ENCODE peak calls at places on chromosome 14, in five cellular contexts. R is bronchial epithelial cell; G is CD8-positive, alpha-beta T cell; E is tibial nerve; B is Panc1. V is an unnamed sample.

GRCh38 chr14:55333785-55334485 is 62.7 kb downstream of the FBXO34 start:
- DNase-seq in R (peak; percentile 51), G (no peak), E (no peak), B (no peak), V (no peak)

GRCh38 chr14:32494566-32495434 is 165.7 kb downstream of the AKAP6 start:
- DNase-seq in R (no peak), G (no peak), E (no peak), B (no peak), V (no peak)

GRCh38 chr14:40417777-40418401 is 985.7 kb upstream of the FBXO33 start:
- DNase-seq in R (no peak), G (no peak), E (no peak), B (no peak), V (no peak)

GRCh38 chr14:41604793-41605534 is 1.7 kb upstream of the LRFN5 start:
- DNase-seq in R (no peak), G (no peak), E (peak; percentile 35), B (no peak), V (no peak)

GRCh38 chr14:52950410-52950897 is 396 bp downstream of the FERMT2 start:
- DNase-seq in R (peak; percentile 21), G (peak; percentile 25), E (peak; percentile 60), B (no peak), V (peak; percentile 50)

GRCh38 chr14:61322799-61323290 is 1.5 kb downstream of the PRKCH start:
- DNase-seq in R (peak; percentile 97), G (peak; percentile 73), E (no peak), B (no peak), V (no peak)

GRCh38 chr14:76267322-76268012 is 108.5 kb upstream of the ESRRB start:
- DNase-seq in R (peak; percentile 12), G (no peak), E (peak; percentile 53), B (peak; percentile 1), V (peak; percentile 40)

GRCh38 chr14:36057452-36058142 is 118.9 kb downstream of the PTCSC3 start:
- DNase-seq in R (peak; percentile 89), G (no peak), E (no peak), B (no peak), V (no peak)

GRCh38 chr14:52351561-52352491 is 37.7 kb downstream of the PTGER2 start:
- DNase-seq in R (no peak), G (peak; percentile 23), E (no peak), B (no peak), V (no peak)

GRCh38 chr14:103908580-103908979 is 19.7 kb upstream of the TDRD9 start:
- DNase-seq in R (no peak), G (peak; percentile 79), E (no peak), B (no peak), V (no peak)

GRCh38 chr14:33691907-33692306 is 259.0 kb downstream of the EGLN3 start:
- DNase-seq in R (peak; percentile 65), G (no peak), E (no peak), B (no peak), V (no peak)

GRCh38 chr14:58356268-58356667 is 39.5 kb upstream of the TOMM20L start:
- DNase-seq in R (no peak), G (no peak), E (no peak), B (no peak), V (no peak)

GRCh38 chr14:58354817-58355216 is 40.9 kb upstream of the TOMM20L start:
- DNase-seq in R (no peak), G (no peak), E (no peak), B (no peak), V (no peak)

GRCh38 chr14:58353516-58354299 is 42.0 kb upstream of the TOMM20L start:
- DNase-seq in R (peak; percentile 16), G (no peak), E (no peak), B (no peak), V (no peak)
- H3K4me3 ChIP-seq in R (peak overlapping the region; percentile 1), G (no peak overlapping the region), E (no peak overlapping the region), B (no peak overlapping the region), V (no peak overlapping the region)

GRCh38 chr14:75141062-75141461 is 14.2 kb upstream of the NEK9 start:
- DNase-seq in R (no peak), G (no peak), E (no peak), B (no peak), V (no peak)

GRCh38 chr14:75142494-75142893 is 15.6 kb upstream of the NEK9 start:
- DNase-seq in R (no peak), G (no peak), E (no peak), B (no peak), V (no peak)

GRCh38 chr14:75140620-75141019 is 13.8 kb upstream of the NEK9 start:
- DNase-seq in R (no peak), G (no peak), E (no peak), B (no peak), V (no peak)

GRCh38 chr14:75143761-75144527 is 17.1 kb upstream of the NEK9 start:
- DNase-seq in R (no peak), G (no peak), E (no peak), B (no peak), V (no peak)

GRCh38 chr14:75141967-75142366 is 15.1 kb upstream of the NEK9 start:
- DNase-seq in R (no peak), G (peak; percentile 62), E (no peak), B (no peak), V (no peak)
- TF ChIP-seq CTCF in R (peak; percentile 21), G (peak; percentile 52), E (no peak), B (peak; percentile 20), V (peak; percentile 56)

GRCh38 chr14:99266181-99267178 is 5.5 kb downstream of the BCL11B start:
- DNase-seq in R (peak; percentile 50), G (peak; percentile 90), E (peak; percentile 72), B (no peak), V (peak; percentile 83)
- H3K4me3 ChIP-seq in R (no peak overlapping the region), G (peak overlapping the region; percentile 87), E (no peak overlapping the region), B (no peak overlapping the region), V (peak overlapping the region; percentile 18)

DNA sequence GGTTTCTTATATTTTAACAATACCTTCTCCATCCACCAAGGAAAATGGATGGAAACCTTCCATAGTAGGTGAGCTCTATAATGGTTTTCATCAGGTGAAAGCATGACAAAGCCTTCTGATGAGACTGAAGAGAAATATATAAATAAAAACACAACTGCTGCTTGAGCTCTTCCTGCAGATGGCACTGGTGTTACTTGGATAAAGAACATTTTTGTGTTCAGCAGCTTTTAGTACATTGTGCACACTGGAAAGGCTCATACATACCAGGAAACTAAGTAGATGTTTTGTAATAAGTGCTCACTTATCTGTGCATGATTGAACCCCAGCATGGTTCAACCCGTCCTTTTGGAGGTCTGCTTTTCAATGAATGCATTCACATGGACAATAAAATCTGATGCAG is 357.3 kb upstream of the MIS18BP1 start:
- DNase-seq in R (peak; percentile 44), G (no peak), E (no peak), B (no peak), V (no peak)
- TF ChIP-seq CTCF in R (peak; percentile 48), G (no peak), E (no peak), B (peak; percentile 12), V (peak; percentile 27)

GRCh38 chr14:100146548-100147091 is 12.8 kb downstream of the DEGS2 start:
- DNase-seq in R (no peak), G (peak; percentile 53), E (no peak), B (no peak), V (no peak)

GRCh38 chr14:100147181-100147631 is 12.2 kb downstream of the DEGS2 start:
- DNase-seq in R (no peak), G (peak; percentile 86), E (no peak), B (no peak), V (no peak)

GRCh38 chr14:100148837-100149731 is 10.4 kb downstream of the DEGS2 start:
- DNase-seq in R (no peak), G (no peak), E (no peak), B (no peak), V (no peak)

GRCh38 chr14:100145682-100146464 is 13.6 kb downstream of the DEGS2 start:
- DNase-seq in R (no peak), G (no peak), E (no peak), B (no peak), V (no peak)

GRCh38 chr14:100147691-100148464 is 11.6 kb downstream of the DEGS2 start:
- DNase-seq in R (no peak), G (no peak), E (no peak), B (no peak), V (no peak)
- H3K4me3 ChIP-seq in R (no peak overlapping the region), G (peak overlapping the region; percentile 34), E (no peak overlapping the region), B (no peak overlapping the region), V (no peak overlapping the region)

GRCh38 chr14:100653409-100653808 is 66.2 kb upstream of the BEGAIN start:
- DNase-seq in R (no peak), G (peak; percentile 28), E (no peak), B (no peak), V (no peak)
- TF ChIP-seq CTCF in R (peak; percentile 50), G (peak; percentile 40), E (peak; percentile 33), B (peak; percentile 75), V (peak; percentile 41)

GRCh38 chr14:24122971-24123370 is 7.5 kb upstream of the FITM1 start:
- DNase-seq in R (no peak), G (no peak), E (no peak), B (no peak), V (no peak)

GRCh38 chr14:24116111-24116809 is 1.5 kb upstream of the NRL start:
- DNase-seq in R (no peak), G (no peak), E (no peak), B (no peak), V (no peak)

GRCh38 chr14:24117179-24117578 is 2.4 kb upstream of the NRL start:
- DNase-seq in R (no peak), G (no peak), E (no peak), B (no peak), V (no peak)

GRCh38 chr14:24121210-24121609 is 6.5 kb upstream of the NRL start:
- DNase-seq in R (no peak), G (no peak), E (no peak), B (no peak), V (no peak)

GRCh38 chr14:24119691-24120090 is 4.9 kb upstream of the NRL start:
- DNase-seq in R (no peak), G (no peak), E (no peak), B (no peak), V (no peak)
- H3K4me3 ChIP-seq in R (no peak overlapping the region), G (no peak overlapping the region), E (no peak overlapping the region), B (no peak overlapping the region), V (no peak overlapping the region)

GRCh38 chr14:31300883-31301282 is 93.3 kb upstream of the HECTD1 start:
- DNase-seq in R (no peak), G (no peak), E (no peak), B (no peak), V (no peak)

GRCh38 chr14:31297112-31297511 is 89.5 kb upstream of the HECTD1 start:
- DNase-seq in R (no peak), G (no peak), E (no peak), B (no peak), V (no peak)

GRCh38 chr14:31297701-31298344 is 90.2 kb upstream of the HECTD1 start:
- DNase-seq in R (peak; percentile 45), G (no peak), E (no peak), B (no peak), V (no peak)

GRCh38 chr14:31303654-31304053 is 96.1 kb upstream of the HECTD1 start:
- DNase-seq in R (no peak), G (no peak), E (no peak), B (no peak), V (no peak)

GRCh38 chr14:31300296-31300695 is 92.7 kb upstream of the HECTD1 start:
- DNase-seq in R (no peak), G (no peak), E (no peak), B (no peak), V (no peak)
- TF ChIP-seq CTCF in R (peak; percentile 3), G (no peak), E (no peak), B (no peak), V (no peak)

V was measured in dorsolateral prefrontal cortex.